ENCODE peak calls at places on chromosomes 12 and 14, in nine cellular contexts. One of them, this sample, is unnamed.

GRCh38 chr12:112380663-112381420 is 1.4 kb downstream of the HECTD4 start:
- DNase-seq in CD8-positive, alpha-beta memory T cell: no peak
- DNase-seq in Right ventricle myocardium superior: no peak
- DNase-seq in GM19239: no peak
- DNase-seq in stimulated activated CD8-positive, alpha-beta memory T cell treated with anti-CD3 and anti-CD28 coated beads, Interleukin-7, amount 100 ng/mL, for 48 hours: no peak
- DNase-seq in activated naive CD8-positive, alpha-beta T cell treated with anti-CD3 and anti-CD28 coated beads for 36 hours: peak
- DNase-seq in left cardiac atrium: no peak
- DNase-seq in left ventricle myocardium superior: no peak
- DNase-seq in CD4-positive, alpha-beta T cell: no peak
- DNase-seq in this sample: no peak

GRCh38 chr14:24367506-24368214 is at the start of gene NFATC4:
- DNase-seq in CD8-positive, alpha-beta memory T cell: no peak
- DNase-seq in Right ventricle myocardium superior: peak
- DNase-seq in GM19239: peak
- DNase-seq in stimulated activated CD8-positive, alpha-beta memory T cell treated with anti-CD3 and anti-CD28 coated beads, Interleukin-7, amount 100 ng/mL, for 48 hours: no peak
- DNase-seq in activated naive CD8-positive, alpha-beta T cell treated with anti-CD3 and anti-CD28 coated beads for 36 hours: no peak
- DNase-seq in left cardiac atrium: peak
- DNase-seq in left ventricle myocardium superior: peak
- DNase-seq in CD4-positive, alpha-beta T cell: no peak
- DNase-seq in this sample: peak

GRCh38 chr14:90561031-90561430 is 164.2 kb downstream of the CALM1 start:
- DNase-seq in CD8-positive, alpha-beta memory T cell: no peak
- DNase-seq in Right ventricle myocardium superior: peak
- DNase-seq in GM19239: no peak
- DNase-seq in stimulated activated CD8-positive, alpha-beta memory T cell treated with anti-CD3 and anti-CD28 coated beads, Interleukin-7, amount 100 ng/mL, for 48 hours: no peak
- DNase-seq in activated naive CD8-positive, alpha-beta T cell treated with anti-CD3 and anti-CD28 coated beads for 36 hours: no peak
- DNase-seq in left cardiac atrium: peak
- DNase-seq in left ventricle myocardium superior: no peak
- DNase-seq in CD4-positive, alpha-beta T cell: no peak
- DNase-seq in this sample: no peak

GRCh38 chr12:108309674-108310312 is 29.3 kb downstream of the CMKLR1 start:
- DNase-seq in CD8-positive, alpha-beta memory T cell: no peak
- DNase-seq in Right ventricle myocardium superior: no peak
- DNase-seq in GM19239: no peak
- DNase-seq in stimulated activated CD8-positive, alpha-beta memory T cell treated with anti-CD3 and anti-CD28 coated beads, Interleukin-7, amount 100 ng/mL, for 48 hours: no peak
- DNase-seq in activated naive CD8-positive, alpha-beta T cell treated with anti-CD3 and anti-CD28 coated beads for 36 hours: no peak
- DNase-seq in left cardiac atrium: no peak
- DNase-seq in left ventricle myocardium superior: no peak
- DNase-seq in CD4-positive, alpha-beta T cell: no peak
- DNase-seq in this sample: peak

GRCh38 chr12:50400104-50400637 is 514 bp upstream of the LARP4 start:
- DNase-seq in CD8-positive, alpha-beta memory T cell: no peak
- DNase-seq in Right ventricle myocardium superior: no peak
- DNase-seq in GM19239: no peak
- DNase-seq in stimulated activated CD8-positive, alpha-beta memory T cell treated with anti-CD3 and anti-CD28 coated beads, Interleukin-7, amount 100 ng/mL, for 48 hours: no peak
- DNase-seq in activated naive CD8-positive, alpha-beta T cell treated with anti-CD3 and anti-CD28 coated beads for 36 hours: no peak
- DNase-seq in left cardiac atrium: no peak
- DNase-seq in left ventricle myocardium superior: no peak
- DNase-seq in CD4-positive, alpha-beta T cell: no peak
- DNase-seq in this sample: no peak

GRCh38 chr14:59013672-59014298 is 174.7 kb upstream of the DAAM1 start:
- DNase-seq in CD8-positive, alpha-beta memory T cell: no peak
- DNase-seq in Right ventricle myocardium superior: no peak
- DNase-seq in GM19239: no peak
- DNase-seq in stimulated activated CD8-positive, alpha-beta memory T cell treated with anti-CD3 and anti-CD28 coated beads, Interleukin-7, amount 100 ng/mL, for 48 hours: no peak
- DNase-seq in activated naive CD8-positive, alpha-beta T cell treated with anti-CD3 and anti-CD28 coated beads for 36 hours: no peak
- DNase-seq in left cardiac atrium: no peak
- DNase-seq in left ventricle myocardium superior: no peak
- DNase-seq in CD4-positive, alpha-beta T cell: no peak
- DNase-seq in this sample: no peak

GRCh38 chr12:89733579-89734201 is 25.1 kb upstream of the ATP2B1 start:
- DNase-seq in CD8-positive, alpha-beta memory T cell: no peak
- DNase-seq in Right ventricle myocardium superior: no peak
- DNase-seq in GM19239: no peak
- DNase-seq in stimulated activated CD8-positive, alpha-beta memory T cell treated with anti-CD3 and anti-CD28 coated beads, Interleukin-7, amount 100 ng/mL, for 48 hours: no peak
- DNase-seq in activated naive CD8-positive, alpha-beta T cell treated with anti-CD3 and anti-CD28 coated beads for 36 hours: no peak
- DNase-seq in left cardiac atrium: no peak
- DNase-seq in left ventricle myocardium superior: no peak
- DNase-seq in CD4-positive, alpha-beta T cell: no peak
- DNase-seq in this sample: no peak

GRCh38 chr12:108369736-108370396 is 30.8 kb upstream of the CMKLR1 start:
- DNase-seq in CD8-positive, alpha-beta memory T cell: no peak
- DNase-seq in Right ventricle myocardium superior: no peak
- DNase-seq in GM19239: no peak
- DNase-seq in stimulated activated CD8-positive, alpha-beta memory T cell treated with anti-CD3 and anti-CD28 coated beads, Interleukin-7, amount 100 ng/mL, for 48 hours: no peak
- DNase-seq in activated naive CD8-positive, alpha-beta T cell treated with anti-CD3 and anti-CD28 coated beads for 36 hours: no peak
- DNase-seq in left cardiac atrium: no peak
- DNase-seq in left ventricle myocardium superior: no peak
- DNase-seq in CD4-positive, alpha-beta T cell: no peak
- DNase-seq in this sample: no peak

GRCh38 chr12:32947203-32947795 is 50.7 kb upstream of the PKP2 start:
- DNase-seq in CD8-positive, alpha-beta memory T cell: no peak
- DNase-seq in Right ventricle myocardium superior: no peak
- DNase-seq in GM19239: no peak
- DNase-seq in stimulated activated CD8-positive, alpha-beta memory T cell treated with anti-CD3 and anti-CD28 coated beads, Interleukin-7, amount 100 ng/mL, for 48 hours: no peak
- DNase-seq in activated naive CD8-positive, alpha-beta T cell treated with anti-CD3 and anti-CD28 coated beads for 36 hours: no peak
- DNase-seq in left cardiac atrium: no peak
- DNase-seq in left ventricle myocardium superior: no peak
- DNase-seq in CD4-positive, alpha-beta T cell: no peak
- DNase-seq in this sample: no peak

GRCh38 chr12:110846615-110847566 is at the start of gene CCDC63:
- DNase-seq in CD8-positive, alpha-beta memory T cell: peak
- DNase-seq in Right ventricle myocardium superior: peak
- DNase-seq in GM19239: peak
- DNase-seq in stimulated activated CD8-positive, alpha-beta memory T cell treated with anti-CD3 and anti-CD28 coated beads, Interleukin-7, amount 100 ng/mL, for 48 hours: peak
- DNase-seq in activated naive CD8-positive, alpha-beta T cell treated with anti-CD3 and anti-CD28 coated beads for 36 hours: peak
- DNase-seq in left cardiac atrium: peak
- DNase-seq in left ventricle myocardium superior: peak
- DNase-seq in CD4-positive, alpha-beta T cell: no peak
- DNase-seq in this sample: peak

GRCh38 chr12:104549820-104550480 is 93.2 kb downstream of the CHST11 start:
- DNase-seq in CD8-positive, alpha-beta memory T cell: no peak
- DNase-seq in Right ventricle myocardium superior: no peak
- DNase-seq in GM19239: no peak
- DNase-seq in stimulated activated CD8-positive, alpha-beta memory T cell treated with anti-CD3 and anti-CD28 coated beads, Interleukin-7, amount 100 ng/mL, for 48 hours: no peak
- DNase-seq in activated naive CD8-positive, alpha-beta T cell treated with anti-CD3 and anti-CD28 coated beads for 36 hours: no peak
- DNase-seq in left cardiac atrium: no peak
- DNase-seq in left ventricle myocardium superior: no peak
- DNase-seq in CD4-positive, alpha-beta T cell: no peak
- DNase-seq in this sample: no peak

GRCh38 chr12:45611495-45611894 is 118.0 kb upstream of the ARID2 start:
- DNase-seq in CD8-positive, alpha-beta memory T cell: no peak
- DNase-seq in Right ventricle myocardium superior: no peak
- DNase-seq in GM19239: no peak
- DNase-seq in stimulated activated CD8-positive, alpha-beta memory T cell treated with anti-CD3 and anti-CD28 coated beads, Interleukin-7, amount 100 ng/mL, for 48 hours: no peak
- DNase-seq in activated naive CD8-positive, alpha-beta T cell treated with anti-CD3 and anti-CD28 coated beads for 36 hours: no peak
- DNase-seq in left cardiac atrium: no peak
- DNase-seq in left ventricle myocardium superior: no peak
- DNase-seq in CD4-positive, alpha-beta T cell: no peak
- DNase-seq in this sample: no peak

GRCh38 chr12:123741937-123742572 is 20.0 kb upstream of the DNAH10 start:
- DNase-seq in CD8-positive, alpha-beta memory T cell: no peak
- DNase-seq in Right ventricle myocardium superior: no peak
- DNase-seq in GM19239: no peak
- DNase-seq in stimulated activated CD8-positive, alpha-beta memory T cell treated with anti-CD3 and anti-CD28 coated beads, Interleukin-7, amount 100 ng/mL, for 48 hours: no peak
- DNase-seq in activated naive CD8-positive, alpha-beta T cell treated with anti-CD3 and anti-CD28 coated beads for 36 hours: peak
- DNase-seq in left cardiac atrium: no peak
- DNase-seq in left ventricle myocardium superior: no peak
- DNase-seq in CD4-positive, alpha-beta T cell: no peak
- DNase-seq in this sample: no peak

GRCh38 chr12:110935588-110935987 is 15.2 kb upstream of the MYL2 start:
- DNase-seq in CD8-positive, alpha-beta memory T cell: no peak
- DNase-seq in Right ventricle myocardium superior: no peak
- DNase-seq in GM19239: no peak
- DNase-seq in stimulated activated CD8-positive, alpha-beta memory T cell treated with anti-CD3 and anti-CD28 coated beads, Interleukin-7, amount 100 ng/mL, for 48 hours: no peak
- DNase-seq in activated naive CD8-positive, alpha-beta T cell treated with anti-CD3 and anti-CD28 coated beads for 36 hours: no peak
- DNase-seq in left cardiac atrium: no peak
- DNase-seq in left ventricle myocardium superior: no peak
- DNase-seq in CD4-positive, alpha-beta T cell: no peak
- DNase-seq in this sample: no peak

GRCh38 chr12:69671597-69671996 is 27.5 kb downstream of the BEST3 start:
- DNase-seq in CD8-positive, alpha-beta memory T cell: no peak
- DNase-seq in Right ventricle myocardium superior: no peak
- DNase-seq in GM19239: no peak
- DNase-seq in stimulated activated CD8-positive, alpha-beta memory T cell treated with anti-CD3 and anti-CD28 coated beads, Interleukin-7, amount 100 ng/mL, for 48 hours: no peak
- DNase-seq in activated naive CD8-positive, alpha-beta T cell treated with anti-CD3 and anti-CD28 coated beads for 36 hours: no peak
- DNase-seq in left cardiac atrium: no peak
- DNase-seq in left ventricle myocardium superior: no peak
- DNase-seq in CD4-positive, alpha-beta T cell: no peak
- DNase-seq in this sample: no peak

GRCh38 chr12:124395284-124395752 is 100.4 kb downstream of the RFLNA start:
- DNase-seq in CD8-positive, alpha-beta memory T cell: no peak
- DNase-seq in Right ventricle myocardium superior: no peak
- DNase-seq in GM19239: no peak
- DNase-seq in stimulated activated CD8-positive, alpha-beta memory T cell treated with anti-CD3 and anti-CD28 coated beads, Interleukin-7, amount 100 ng/mL, for 48 hours: no peak
- DNase-seq in activated naive CD8-positive, alpha-beta T cell treated with anti-CD3 and anti-CD28 coated beads for 36 hours: no peak
- DNase-seq in left cardiac atrium: no peak
- DNase-seq in left ventricle myocardium superior: no peak
- DNase-seq in CD4-positive, alpha-beta T cell: no peak
- DNase-seq in this sample: no peak

GRCh38 chr12:122096591-122097149 is 18.1 kb downstream of the MLXIP start:
- DNase-seq in CD8-positive, alpha-beta memory T cell: no peak
- DNase-seq in Right ventricle myocardium superior: no peak
- DNase-seq in GM19239: no peak
- DNase-seq in stimulated activated CD8-positive, alpha-beta memory T cell treated with anti-CD3 and anti-CD28 coated beads, Interleukin-7, amount 100 ng/mL, for 48 hours: no peak
- DNase-seq in activated naive CD8-positive, alpha-beta T cell treated with anti-CD3 and anti-CD28 coated beads for 36 hours: no peak
- DNase-seq in left cardiac atrium: no peak
- DNase-seq in left ventricle myocardium superior: peak
- DNase-seq in CD4-positive, alpha-beta T cell: no peak
- DNase-seq in this sample: no peak

GRCh38 chr14:25122843-25123242 is 72.9 kb upstream of the STXBP6 start:
- DNase-seq in CD8-positive, alpha-beta memory T cell: no peak
- DNase-seq in Right ventricle myocardium superior: no peak
- DNase-seq in GM19239: no peak
- DNase-seq in stimulated activated CD8-positive, alpha-beta memory T cell treated with anti-CD3 and anti-CD28 coated beads, Interleukin-7, amount 100 ng/mL, for 48 hours: no peak
- DNase-seq in activated naive CD8-positive, alpha-beta T cell treated with anti-CD3 and anti-CD28 coated beads for 36 hours: no peak
- DNase-seq in left cardiac atrium: no peak
- DNase-seq in left ventricle myocardium superior: no peak
- DNase-seq in CD4-positive, alpha-beta T cell: no peak
- DNase-seq in this sample: no peak

GRCh38 chr12:90234455-90234854 is 525.8 kb upstream of the ATP2B1 start:
- DNase-seq in CD8-positive, alpha-beta memory T cell: no peak
- DNase-seq in Right ventricle myocardium superior: no peak
- DNase-seq in GM19239: no peak
- DNase-seq in stimulated activated CD8-positive, alpha-beta memory T cell treated with anti-CD3 and anti-CD28 coated beads, Interleukin-7, amount 100 ng/mL, for 48 hours: no peak
- DNase-seq in activated naive CD8-positive, alpha-beta T cell treated with anti-CD3 and anti-CD28 coated beads for 36 hours: no peak
- DNase-seq in left cardiac atrium: no peak
- DNase-seq in left ventricle myocardium superior: no peak
- DNase-seq in CD4-positive, alpha-beta T cell: no peak
- DNase-seq in this sample: no peak

GRCh38 chr12:66648336-66648735 is 30.5 kb downstream of the GRIP1 start:
- DNase-seq in CD8-positive, alpha-beta memory T cell: no peak
- DNase-seq in Right ventricle myocardium superior: no peak
- DNase-seq in GM19239: no peak
- DNase-seq in stimulated activated CD8-positive, alpha-beta memory T cell treated with anti-CD3 and anti-CD28 coated beads, Interleukin-7, amount 100 ng/mL, for 48 hours: no peak
- DNase-seq in activated naive CD8-positive, alpha-beta T cell treated with anti-CD3 and anti-CD28 coated beads for 36 hours: no peak
- DNase-seq in left cardiac atrium: no peak
- DNase-seq in left ventricle myocardium superior: no peak
- DNase-seq in CD4-positive, alpha-beta T cell: no peak
- DNase-seq in this sample: no peak

GRCh38 chr14:69547701-69548348 is 26.8 kb downstream of the CCDC177 start:
- DNase-seq in CD8-positive, alpha-beta memory T cell: no peak
- DNase-seq in Right ventricle myocardium superior: no peak
- DNase-seq in GM19239: no peak
- DNase-seq in stimulated activated CD8-positive, alpha-beta memory T cell treated with anti-CD3 and anti-CD28 coated beads, Interleukin-7, amount 100 ng/mL, for 48 hours: no peak
- DNase-seq in activated naive CD8-positive, alpha-beta T cell treated with anti-CD3 and anti-CD28 coated beads for 36 hours: peak
- DNase-seq in left cardiac atrium: no peak
- DNase-seq in left ventricle myocardium superior: peak
- DNase-seq in CD4-positive, alpha-beta T cell: no peak
- DNase-seq in this sample: peak

This sample was measured in GM10248.